ENCODE peak calls at places on chromosomes 13 and 19, in four cellular contexts. One of them, this sample, is unnamed.

GRCh38 chr13:98556968-98557591 is 19.8 kb downstream of the STK24 start:
- DNase-seq in colonic mucosa: no peak
- DNase-seq in tibial nerve: no peak
- DNase-seq in astrocyte: peak; percentile 65
- DNase-seq in this sample: no peak

GRCh38 chr13:24995225-24995804 is 100.6 kb upstream of the PABPC3 start:
- DNase-seq in astrocyte: peak; percentile 55
- DNase-seq in colonic mucosa: peak; percentile 69
- DNase-seq in tibial nerve: peak; percentile 76
- DNase-seq in this sample: no peak

GRCh38 chr19:35135389-35135909 is 590 bp upstream of the LGI4 start:
- DNase-seq in colonic mucosa: peak; percentile 84
- DNase-seq in astrocyte: peak; percentile 20
- DNase-seq in tibial nerve: peak; percentile 90
- DNase-seq in this sample: peak; percentile 80

GRCh38 chr13:21181671-21182070 is 5.2 kb downstream of the MRPL57 start:
- DNase-seq in astrocyte: no peak
- DNase-seq in colonic mucosa: no peak
- DNase-seq in tibial nerve: no peak
- DNase-seq in this sample: no peak

GRCh38 chr13:80040977-80041310 is 300.0 kb downstream of the SPRY2 start:
- DNase-seq in colonic mucosa: no peak
- DNase-seq in tibial nerve: no peak
- DNase-seq in astrocyte: no peak
- DNase-seq in this sample: no peak

GRCh38 chr13:60347174-60347573 is 49.8 kb upstream of the TDRD3 start:
- DNase-seq in colonic mucosa: no peak
- DNase-seq in tibial nerve: no peak
- DNase-seq in astrocyte: no peak
- DNase-seq in this sample: no peak

GRCh38 chr13:40639226-40639681 is 27.2 kb downstream of the FOXO1 start:
- DNase-seq in astrocyte: no peak
- DNase-seq in colonic mucosa: no peak
- DNase-seq in tibial nerve: no peak
- DNase-seq in this sample: no peak

GRCh38 chr13:76009491-76009890 is 373.4 kb downstream of the LMO7 start:
- DNase-seq in astrocyte: peak; percentile 39
- DNase-seq in colonic mucosa: no peak
- DNase-seq in tibial nerve: no peak
- DNase-seq in this sample: no peak

GRCh38 chr13:34085199-34085598 is 267.2 kb downstream of the RFC3 start:
- DNase-seq in tibial nerve: no peak
- DNase-seq in colonic mucosa: no peak
- DNase-seq in astrocyte: no peak
- DNase-seq in this sample: no peak

GRCh38 chr19:30393046-30393445 is 20.9 kb downstream of the ZNF536 start:
- DNase-seq in astrocyte: no peak
- DNase-seq in tibial nerve: no peak
- DNase-seq in colonic mucosa: no peak
- DNase-seq in this sample: no peak

GRCh38 chr13:69856331-69856730 is 251.3 kb upstream of the ATXN8OS start:
- DNase-seq in astrocyte: peak; percentile 0
- DNase-seq in colonic mucosa: no peak
- DNase-seq in tibial nerve: no peak
- DNase-seq in this sample: no peak

DNA sequence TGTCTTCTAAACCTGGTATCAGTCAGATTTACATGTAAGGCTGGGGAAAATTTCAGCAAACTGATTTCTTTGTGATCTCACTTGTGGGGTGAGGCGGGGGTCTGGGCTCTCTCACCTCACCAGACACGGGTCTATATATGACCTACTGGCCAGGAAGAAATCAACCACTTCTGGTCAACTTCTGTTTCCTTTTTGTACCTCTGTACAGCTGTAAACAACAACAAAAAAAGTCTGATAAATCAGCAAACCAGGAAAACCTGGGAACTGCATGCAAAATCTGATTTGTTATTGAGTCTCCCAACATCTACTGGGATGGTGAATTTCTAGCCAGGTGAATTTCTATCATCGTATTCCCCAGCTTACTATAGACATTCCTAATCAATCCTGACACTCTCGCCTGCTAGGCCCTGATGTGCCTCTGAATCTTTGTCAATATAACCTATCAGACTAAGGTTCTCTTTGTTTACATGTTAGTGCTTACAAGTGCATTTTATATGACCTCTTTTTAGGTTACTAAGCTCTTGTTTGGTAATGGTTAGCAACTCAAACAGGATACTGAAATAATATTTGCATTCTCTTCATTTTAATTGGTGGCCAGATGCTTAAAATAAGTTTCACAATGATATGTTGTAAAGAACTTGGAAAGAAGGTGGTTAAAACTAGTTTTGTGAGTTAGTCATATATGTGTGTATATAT is 77.7 kb downstream of the LRRC63 start:
- DNase-seq in colonic mucosa: no peak
- DNase-seq in astrocyte: no peak
- DNase-seq in tibial nerve: no peak
- DNase-seq in this sample: no peak
- H3K27ac ChIP-seq in colonic mucosa: no peak overlapping the region
- H3K27ac ChIP-seq in astrocyte: no peak overlapping the region
- H3K27ac ChIP-seq in tibial nerve: no peak overlapping the region
- H3K27ac ChIP-seq in this sample: no peak overlapping the region

GRCh38 chr13:50052478-50052877 is 37.2 kb downstream of the KCNRG start:
- DNase-seq in tibial nerve: no peak
- DNase-seq in colonic mucosa: no peak
- DNase-seq in astrocyte: no peak
- DNase-seq in this sample: no peak
- H3K4me1 ChIP-seq in tibial nerve: peaks cover 3% of the 10 kb centered on the region
- H3K4me1 ChIP-seq in colonic mucosa: no peaks in the 10 kb centered on the region
- H3K4me1 ChIP-seq in astrocyte: no peaks in the 10 kb centered on the region
- H3K4me1 ChIP-seq in this sample: no peaks in the 10 kb centered on the region

GRCh38 chr13:22934744-22935523 is 245.8 kb upstream of the SGCG start:
- DNase-seq in tibial nerve: no peak
- DNase-seq in astrocyte: no peak
- DNase-seq in colonic mucosa: no peak
- DNase-seq in this sample: no peak

GRCh38 chr13:22929391-22930126 is 251.2 kb upstream of the SGCG start:
- DNase-seq in colonic mucosa: no peak
- DNase-seq in tibial nerve: no peak
- DNase-seq in astrocyte: peak; percentile 21
- DNase-seq in this sample: no peak

GRCh38 chr13:22927008-22927393 is 253.8 kb upstream of the SGCG start:
- DNase-seq in colonic mucosa: no peak
- DNase-seq in tibial nerve: no peak
- DNase-seq in astrocyte: no peak
- DNase-seq in this sample: no peak

GRCh38 chr13:22933571-22934181 is 247.1 kb upstream of the SGCG start:
- DNase-seq in colonic mucosa: no peak
- DNase-seq in tibial nerve: no peak
- DNase-seq in astrocyte: no peak
- DNase-seq in this sample: no peak

GRCh38 chr13:22931576-22931975 is 249.2 kb upstream of the SGCG start:
- DNase-seq in colonic mucosa: no peak
- DNase-seq in tibial nerve: no peak
- DNase-seq in astrocyte: no peak
- DNase-seq in this sample: no peak
- H3K27ac ChIP-seq in colonic mucosa: no peak overlapping the region
- H3K27ac ChIP-seq in tibial nerve: no peak overlapping the region
- H3K27ac ChIP-seq in astrocyte: no peak overlapping the region
- H3K27ac ChIP-seq in this sample: no peak overlapping the region

GRCh38 chr19:17952041-17952976 is 14.6 kb upstream of the KCNN1 start:
- DNase-seq in tibial nerve: no peak
- DNase-seq in astrocyte: no peak
- DNase-seq in colonic mucosa: no peak
- DNase-seq in this sample: no peak

GRCh38 chr19:17953316-17953801 is 13.5 kb upstream of the KCNN1 start:
- DNase-seq in colonic mucosa: no peak
- DNase-seq in tibial nerve: no peak
- DNase-seq in astrocyte: no peak
- DNase-seq in this sample: no peak

GRCh38 chr19:17950310-17951150 is 16.4 kb upstream of the KCNN1 start:
- DNase-seq in tibial nerve: no peak
- DNase-seq in astrocyte: no peak
- DNase-seq in colonic mucosa: no peak
- DNase-seq in this sample: no peak

GRCh38 chr19:17949956-17950309 is 17.0 kb upstream of the KCNN1 start:
- DNase-seq in tibial nerve: no peak
- DNase-seq in astrocyte: no peak
- DNase-seq in colonic mucosa: no peak
- DNase-seq in this sample: no peak

DNA sequence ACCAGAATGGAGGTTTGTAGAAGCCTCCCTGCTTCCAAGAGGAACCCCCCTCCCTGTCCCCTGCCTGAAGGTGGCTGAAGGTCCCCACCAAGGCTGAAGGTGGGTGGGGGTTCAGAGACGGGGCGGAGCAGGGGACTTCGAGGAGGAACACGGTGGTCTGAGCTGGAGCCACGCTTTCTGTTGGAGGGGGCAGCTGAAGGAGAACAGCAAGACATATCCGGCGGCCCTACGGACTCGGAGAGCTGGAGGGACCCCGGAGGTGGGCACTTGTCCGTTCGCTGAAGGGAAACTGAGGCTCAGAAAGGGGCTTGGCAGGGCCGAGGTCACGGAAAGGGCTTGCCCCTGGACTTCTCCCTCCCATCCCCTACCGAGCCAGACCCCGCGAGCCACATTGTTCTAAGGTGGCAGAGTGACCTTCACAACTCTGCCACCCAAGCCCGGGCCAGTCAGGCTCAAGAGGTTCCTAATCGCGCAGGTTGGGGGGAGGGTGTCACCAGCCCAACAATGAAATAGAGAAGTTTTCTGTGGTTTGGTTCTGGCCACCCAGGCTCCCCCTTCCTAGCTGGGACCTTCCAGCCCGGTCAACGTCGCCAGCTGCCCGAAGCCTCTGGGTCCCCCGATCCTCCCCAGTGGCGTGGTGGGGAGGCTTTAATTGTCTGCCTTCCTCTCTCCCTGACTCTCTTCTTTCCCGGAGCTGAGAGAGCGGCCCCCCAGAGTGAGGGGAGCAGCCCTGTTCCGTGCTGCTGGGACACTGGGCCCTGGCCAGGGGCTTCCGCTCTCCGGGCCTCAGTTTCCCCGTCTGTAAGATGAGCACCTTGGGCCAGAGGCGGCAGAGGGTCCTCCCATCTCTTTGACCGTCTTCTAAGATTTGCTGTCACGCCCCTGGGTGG is 15.5 kb upstream of the KCNN1 start:
- DNase-seq in tibial nerve: no peak
- DNase-seq in colonic mucosa: no peak
- DNase-seq in astrocyte: no peak
- DNase-seq in this sample: no peak
- H3K4me1 ChIP-seq in tibial nerve: peaks cover 61% of the 10 kb centered on the region
- H3K4me1 ChIP-seq in colonic mucosa: peaks cover 5% of the 10 kb centered on the region
- H3K4me1 ChIP-seq in astrocyte: peaks cover 4% of the 10 kb centered on the region
- H3K4me1 ChIP-seq in this sample: peaks cover 53% of the 10 kb centered on the region

GRCh38 chr19:16060294-16060693 is 16.0 kb upstream of the TPM4 start:
- DNase-seq in colonic mucosa: no peak
- DNase-seq in tibial nerve: no peak
- DNase-seq in astrocyte: no peak
- DNase-seq in this sample: no peak
- H3K27ac ChIP-seq in colonic mucosa: no peak overlapping the region
- H3K27ac ChIP-seq in tibial nerve: no peak overlapping the region
- H3K27ac ChIP-seq in astrocyte: no peak overlapping the region
- H3K27ac ChIP-seq in this sample: no peak overlapping the region

This sample was measured in heart right ventricle.